ENCODE peak calls at places on chromosomes 7 and 10, in five cellular contexts. S, D, F, L and C are unnamed samples.

GRCh38 chr7:7959979-7960670 is 8.5 kb upstream of the GLCCI1 start:
- DNase-seq in L (no peak), D (no peak), F (no peak), S (no peak), C (no peak)

GRCh38 chr10:86651631-86652331 is 2.6 kb upstream of the OPN4 start:
- DNase-seq in F (no peak), L (no peak), S (no peak), D (no peak), C (no peak)

GRCh38 chr7:110519851-110520250 is 571.1 kb upstream of the LRRN3 start:
- DNase-seq in F (no peak), L (no peak), D (no peak), S (no peak), C (no peak)

GRCh38 chr10:31660301-31660700 is 268.3 kb downstream of the ARHGAP12 start:
- DNase-seq in S (no peak), L (no peak), D (no peak), F (no peak), C (no peak)

GRCh38 chr10:88256013-88256680 is 327.0 kb downstream of the RNLS start:
- DNase-seq in S (no peak), D (no peak), L (no peak), F (no peak), C (no peak)

GRCh38 chr7:151432658-151433521 is 7.1 kb downstream of the CRYGN start:
- DNase-seq in D (no peak), S (peak), F (no peak), L (no peak), C (peak)

GRCh38 chr10:124251317-124251716 is 157.9 kb upstream of the CHST15 start:
- DNase-seq in L (no peak), S (no peak), D (no peak), F (no peak), C (no peak)

GRCh38 chr10:72173635-72174296 is 42.0 kb upstream of the ANAPC16 start:
- DNase-seq in D (peak), S (no peak), L (peak), F (peak), C (no peak)

GRCh38 chr10:124359336-124359832 is 59.3 kb downstream of the OAT start:
- DNase-seq in D (no peak), L (no peak), F (no peak), S (no peak), C (no peak)

GRCh38 chr7:51315393-51316261 is 982 bp downstream of the COBL start:
- DNase-seq in D (peak), L (peak), S (peak), F (no peak), C (peak)

GRCh38 chr10:74824184-74825032 is 2.0 kb upstream of the KAT6B start:
- DNase-seq in F (no peak), S (no peak), L (no peak), D (peak), C (no peak)

GRCh38 chr7:47461161-47461560 is 120.8 kb downstream of the TNS3 start:
- DNase-seq in D (no peak), F (peak), S (no peak), L (no peak), C (no peak)

GRCh38 chr7:55198634-55199366 is 166.3 kb upstream of the LANCL2 start:
- DNase-seq in D (no peak), F (peak), S (no peak), L (no peak), C (no peak)

GRCh38 chr7:5564894-5565293 is 141.3 kb upstream of the TNRC18 start:
- DNase-seq in D (no peak), L (no peak), S (no peak), F (no peak), C (no peak)

GRCh38 chr7:8176370-8177081 is 85.4 kb downstream of the ICA1 start:
- DNase-seq in F (no peak), L (no peak), S (no peak), D (no peak), C (no peak)

GRCh38 chr7:33459340-33459751 is 330.0 kb downstream of the BBS9 start:
- DNase-seq in L (peak), D (peak), F (peak), S (no peak), C (peak)

GRCh38 chr10:47400251-47400650 is 16.2 kb upstream of the ZNF488 start:
- DNase-seq in S (no peak), D (no peak), F (no peak), L (no peak), C (no peak)

GRCh38 chr10:100528885-100529472 is 692 bp downstream of the NDUFB8 start:
- DNase-seq in L (no peak), S (peak), D (no peak), F (no peak), C (no peak)

GRCh38 chr10:89793649-89794254 is 92.4 kb downstream of the KIF20B start:
- DNase-seq in D (peak), F (peak), S (peak), L (peak), C (peak)

GRCh38 chr7:91424372-91424771 is 160.1 kb downstream of the FZD1 start:
- DNase-seq in L (no peak), F (no peak), S (no peak), D (peak), C (no peak)

GRCh38 chr7:95472521-95473160 is 13.1 kb upstream of the ASB4 start:
- DNase-seq in D (no peak), F (peak), S (no peak), L (no peak), C (no peak)

GRCh38 chr7:8724080-8724718 is 290.8 kb downstream of the NXPH1 start:
- DNase-seq in L (no peak), S (peak), F (no peak), D (peak), C (peak)

GRCh38 chr7:159006610-159007130 is 138.0 kb downstream of the VIPR2 start:
- DNase-seq in F (no peak), D (no peak), L (no peak), S (no peak), C (no peak)

GRCh38 chr7:116731019-116731388 is 59.0 kb downstream of the MET start:
- DNase-seq in S (no peak), F (no peak), D (no peak), L (no peak), C (no peak)

GRCh38 chr10:28873540-28873939 is 196.2 kb downstream of the BAMBI start:
- DNase-seq in F (no peak), S (no peak), L (no peak), D (peak), C (no peak)

GRCh38 chr10:35216303-35216905 is 89.8 kb downstream of the CREM start:
- DNase-seq in F (peak), S (no peak), D (peak), L (no peak), C (no peak)

GRCh38 chr10:58981051-58981450 is 195.4 kb upstream of the PHYHIPL start:
- DNase-seq in F (no peak), L (no peak), S (no peak), D (no peak), C (no peak)

GRCh38 chr10:43892062-43892765 is 243.5 kb upstream of the ZNF32 start:
- DNase-seq in F (peak), L (no peak), D (no peak), S (no peak), C (no peak)

GRCh38 chr7:133536450-133536849 is 283.6 kb downstream of the EXOC4 start:
- DNase-seq in S (no peak), F (no peak), L (no peak), D (no peak), C (no peak)
- TF ChIP-seq RAD21 in S (no peak), F (no peak), L (no peak), D (no peak), C (no peak)

DNA sequence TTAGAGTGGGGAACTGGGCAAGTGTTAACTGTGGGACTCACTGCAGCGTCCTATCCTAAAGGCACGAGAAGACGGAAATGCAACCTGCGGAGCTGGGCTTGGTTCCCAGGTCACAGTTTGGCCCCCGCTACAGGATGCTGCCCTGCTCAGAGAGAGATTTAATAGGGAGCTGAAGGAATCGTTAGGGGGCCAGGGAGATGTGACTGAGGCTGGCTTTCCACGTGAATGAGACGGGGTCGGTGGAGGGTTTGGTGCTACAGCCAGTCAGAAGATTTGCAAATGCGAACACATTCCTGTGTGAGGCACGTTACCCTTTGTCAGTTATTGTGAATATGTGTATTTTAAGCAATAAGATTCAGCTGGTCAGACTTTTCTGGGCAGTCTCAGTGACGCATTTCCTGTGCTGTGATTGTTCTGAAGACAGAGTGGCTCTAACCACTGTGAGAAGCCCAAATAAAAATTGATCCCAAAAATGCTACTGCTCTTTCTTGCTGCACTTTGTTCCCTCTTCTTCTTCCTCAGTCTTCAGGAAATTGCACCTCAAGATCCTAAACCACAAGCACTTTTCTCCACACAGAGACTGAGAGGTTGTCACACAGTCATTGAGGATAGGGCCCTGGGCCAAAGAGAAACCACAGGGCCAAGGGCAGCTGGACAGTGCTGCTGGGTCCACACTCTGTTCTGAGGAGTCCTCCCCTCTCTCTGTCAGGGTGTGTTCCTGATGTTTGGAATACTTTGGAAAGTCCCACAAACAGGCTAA is 21.2 kb downstream of the CYP17A1 start:
- DNase-seq in D (no peak), L (no peak), S (no peak), F (peak), C (no peak)
- TF ChIP-seq RAD21 in D (no peak), L (no peak), S (no peak), F (no peak), C (no peak)

GRCh38 chr7:27995228-27995627 is 185.4 kb downstream of the JAZF1 start:
- DNase-seq in L (no peak), F (no peak), S (no peak), D (no peak), C (no peak)

GRCh38 chr7:27994639-27995038 is 186.0 kb downstream of the JAZF1 start:
- DNase-seq in L (no peak), S (no peak), F (peak), D (no peak), C (no peak)

GRCh38 chr7:27991006-27991528 is 189.5 kb downstream of the JAZF1 start:
- DNase-seq in D (no peak), L (no peak), F (no peak), S (no peak), C (no peak)

GRCh38 chr7:27992092-27992491 is 188.5 kb downstream of the JAZF1 start:
- DNase-seq in D (no peak), L (no peak), S (no peak), F (peak), C (no peak)

GRCh38 chr7:27992755-27993478 is 187.7 kb downstream of the JAZF1 start:
- DNase-seq in L (no peak), F (no peak), S (no peak), D (no peak), C (no peak)
- TF ChIP-seq RAD21 in L (no peak), F (no peak), S (no peak), D (no peak), C (no peak)

GRCh38 chr7:16594061-16594460 is 51.5 kb downstream of the ANKMY2 start:
- DNase-seq in F (peak), D (no peak), L (no peak), S (no peak), C (no peak)
- TF ChIP-seq RAD21 in F (no peak), D (no peak), L (no peak), S (no peak), C (no peak)

GRCh38 chr10:97040248-97040584 is 145.5 kb downstream of the SLIT1 start:
- DNase-seq in F (no peak), D (no peak), L (no peak), S (no peak), C (no peak)
- TF ChIP-seq RAD21 in F (no peak), D (no peak), L (no peak), S (no peak), C (no peak)

GRCh38 chr7:82183633-82184032 is 259.9 kb downstream of the CACNA2D1 start:
- DNase-seq in D (no peak), S (no peak), L (no peak), F (peak), C (no peak)
- TF ChIP-seq RAD21 in D (no peak), S (no peak), L (no peak), F (no peak), C (no peak)